ENCODE peak calls at places on chromosomes 7 and 10, in four cellular contexts. U is AG04450, C is fibroblast of mammary gland, N is HuH-7.5. T is an unnamed sample.

GRCh38 chr7:156432018-156432417 is 208.6 kb upstream of the RNF32 start:
- DNase-seq in U (no peak), C (no peak), N (no peak), T (no peak)

GRCh38 chr7:141014091-141014490 is 661 bp downstream of the MRPS33 start:
- DNase-seq in U (no peak), C (peak), N (no peak), T (no peak)

GRCh38 chr10:10830316-10831061 is 187.2 kb upstream of the CELF2 start:
- DNase-seq in U (peak), C (peak), N (no peak), T (no peak)

GRCh38 chr10:24651923-24652322 is 71.8 kb downstream of the ARHGAP21 start:
- DNase-seq in U (no peak), C (no peak), N (no peak), T (no peak)

GRCh38 chr10:5492929-5493576 is 6.3 kb downstream of the CALML5 start:
- DNase-seq in U (no peak), C (no peak), N (no peak), T (no peak)

GRCh38 chr7:44617225-44617885 is 10.9 kb downstream of the OGDH start:
- DNase-seq in U (no peak), C (peak), N (no peak), T (no peak)

GRCh38 chr7:19707240-19707639 is 1.6 kb downstream of the POLR1F start:
- DNase-seq in U (no peak), C (peak), N (no peak), T (no peak)

GRCh38 chr7:51467384-51468017 is 150.9 kb upstream of the COBL start:
- DNase-seq in U (no peak), C (no peak), N (no peak), T (no peak)

GRCh38 chr10:120521880-120522279 is 64.9 kb downstream of the PLPP4 start:
- DNase-seq in U (no peak), C (no peak), N (no peak), T (no peak)

GRCh38 chr10:118590334-118590733 is 5.1 kb downstream of the PRLHR start:
- DNase-seq in U (no peak), C (peak), N (no peak), T (peak)

GRCh38 chr10:92834331-92834730 is 14.0 kb upstream of the EXOC6 start:
- DNase-seq in U (no peak), C (no peak), N (no peak), T (no peak)

GRCh38 chr10:43160919-43161251 is 22.6 kb downstream of the CSGALNACT2 start:
- DNase-seq in U (no peak), C (no peak), N (no peak), T (no peak)

GRCh38 chr10:90130321-90131086 is 429.1 kb downstream of the KIF20B start:
- DNase-seq in U (no peak), C (no peak), N (no peak), T (no peak)

GRCh38 chr7:121084256-121084655 is 95.7 kb downstream of the CPED1 start:
- DNase-seq in U (no peak), C (peak), N (no peak), T (no peak)

GRCh38 chr7:16982640-16983103 is 100.9 kb upstream of the AGR3 start:
- DNase-seq in U (no peak), C (peak), N (no peak), T (no peak)

GRCh38 chr10:116444527-116445142 is 17.0 kb downstream of the PNLIPRP3 start:
- DNase-seq in U (peak), C (peak), N (no peak), T (no peak)

GRCh38 chr7:151795168-151795754 is 81.7 kb downstream of the PRKAG2 start:
- DNase-seq in U (no peak), C (no peak), N (no peak), T (no peak)

GRCh38 chr7:50246551-50246950 is 58.0 kb upstream of the IKZF1 start:
- DNase-seq in U (no peak), C (no peak), N (no peak), T (no peak)

GRCh38 chr10:124708922-124709520 is 35.2 kb downstream of the FAM53B start:
- DNase-seq in U (no peak), C (no peak), N (no peak), T (no peak)

GRCh38 chr7:153354071-153354470 is 594.5 kb downstream of the ACTR3B start:
- DNase-seq in U (no peak), C (no peak), N (no peak), T (no peak)

GRCh38 chr10:9501944-9502343 is 1447.5 kb downstream of the GATA3 start:
- DNase-seq in U (no peak), C (no peak), N (no peak), T (no peak)

GRCh38 chr7:37571806-37572205 is 111.8 kb upstream of the GPR141 start:
- DNase-seq in U (no peak), C (no peak), N (no peak), T (no peak)

GRCh38 chr7:8423057-8423456 is 10.4 kb upstream of the NXPH1 start:
- DNase-seq in U (no peak), C (no peak), N (no peak), T (no peak)

GRCh38 chr10:132432176-132432540 is 35.2 kb downstream of the PWWP2B start:
- DNase-seq in U (no peak), C (no peak), N (no peak), T (no peak)

GRCh38 chr7:8499128-8499527 is 65.7 kb downstream of the NXPH1 start:
- DNase-seq in U (no peak), C (no peak), N (no peak), T (no peak)

GRCh38 chr10:61486738-61487396 is 33.7 kb upstream of the TMEM26 start:
- DNase-seq in U (no peak), C (peak), N (no peak), T (no peak)

GRCh38 chr10:11285171-11285570 is 267.5 kb downstream of the CELF2 start:
- DNase-seq in U (no peak), C (no peak), N (no peak), T (peak)

GRCh38 chr10:111297351-111297848 is 220.6 kb downstream of the ADRA2A start:
- DNase-seq in U (no peak), C (peak), N (no peak), T (no peak)

GRCh38 chr7:130912086-130912909 is 178.3 kb upstream of the KLF14 start:
- DNase-seq in U (peak), C (peak), N (no peak), T (no peak)

GRCh38 chr7:84700563-84701370 is 486.1 kb downstream of the SEMA3D start:
- DNase-seq in U (no peak), C (peak), N (no peak), T (no peak)

GRCh38 chr7:139875821-139876241 is 46.8 kb downstream of the TBXAS1 start:
- DNase-seq in U (no peak), C (no peak), N (no peak), T (no peak)

GRCh38 chr7:130266258-130266960 is at the start of gene CPA2:
- DNase-seq in U (no peak), C (no peak), N (no peak), T (no peak)

GRCh38 chr10:67971311-67971710 is 86.9 kb downstream of the SIRT1 start:
- DNase-seq in U (no peak), C (no peak), N (no peak), T (no peak)

GRCh38 chr10:98314577-98315284 is 46.7 kb upstream of the LOXL4 start:
- DNase-seq in U (no peak), C (no peak), N (no peak), T (no peak)

T was measured in DMS 273 treated with DMSO at 0.1 percent for 48 hours.